ENCODE peak calls at places on chromosomes 1 and 21, in ten cellular contexts. One of them, this sample, is unnamed.

GRCh38 chr1:100253552-100253951 is 3.9 kb upstream of the DBT start:
- DNase-seq in small intestine: no peak
- DNase-seq in occipital lobe: no peak
- DNase-seq in skeletal muscle cell: no peak
- DNase-seq in GM04503: no peak
- DNase-seq in COR-L47: no peak
- DNase-seq in posterior cingulate gyrus: no peak
- DNase-seq in WTC11: no peak
- DNase-seq in testis: no peak
- DNase-seq in activated naive CD4-positive, alpha-beta T cell: no peak
- DNase-seq in this sample: no peak

GRCh38 chr21:46459356-46460112 is 843 bp downstream of the DIP2A start:
- DNase-seq in small intestine: peak; percentile 52
- DNase-seq in occipital lobe: peak; percentile 12
- DNase-seq in skeletal muscle cell: no peak
- DNase-seq in GM04503: no peak
- DNase-seq in COR-L47: no peak
- DNase-seq in posterior cingulate gyrus: peak; percentile 84
- DNase-seq in WTC11: peak; percentile 32
- DNase-seq in testis: peak; percentile 57
- DNase-seq in activated naive CD4-positive, alpha-beta T cell: peak; percentile 5
- DNase-seq in this sample: no peak

GRCh38 chr1:52662645-52663313 is 29.8 kb downstream of the SHISAL2A start:
- DNase-seq in small intestine: no peak
- DNase-seq in occipital lobe: no peak
- DNase-seq in skeletal muscle cell: no peak
- DNase-seq in GM04503: no peak
- DNase-seq in COR-L47: peak; percentile 58
- DNase-seq in posterior cingulate gyrus: no peak
- DNase-seq in WTC11: peak; percentile 72
- DNase-seq in testis: peak; percentile 41
- DNase-seq in activated naive CD4-positive, alpha-beta T cell: no peak
- DNase-seq in this sample: no peak

GRCh38 chr1:47325530-47325929 is 8.1 kb upstream of the CMPK1 start:
- DNase-seq in small intestine: peak; percentile 85
- DNase-seq in occipital lobe: no peak
- DNase-seq in skeletal muscle cell: no peak
- DNase-seq in GM04503: no peak
- DNase-seq in COR-L47: no peak
- DNase-seq in posterior cingulate gyrus: no peak
- DNase-seq in WTC11: no peak
- DNase-seq in testis: no peak
- DNase-seq in activated naive CD4-positive, alpha-beta T cell: no peak
- DNase-seq in this sample: no peak

GRCh38 chr21:29418813-29419212 is 120.1 kb downstream of the BACH1 start:
- DNase-seq in small intestine: no peak
- DNase-seq in occipital lobe: no peak
- DNase-seq in skeletal muscle cell: no peak
- DNase-seq in GM04503: no peak
- DNase-seq in COR-L47: no peak
- DNase-seq in posterior cingulate gyrus: no peak
- DNase-seq in WTC11: no peak
- DNase-seq in testis: no peak
- DNase-seq in activated naive CD4-positive, alpha-beta T cell: no peak
- DNase-seq in this sample: no peak

GRCh38 chr1:195591917-195592672 is 1016.1 kb downstream of the KCNT2 start:
- DNase-seq in small intestine: no peak
- DNase-seq in occipital lobe: no peak
- DNase-seq in skeletal muscle cell: peak; percentile 69
- DNase-seq in GM04503: peak; percentile 71
- DNase-seq in COR-L47: no peak
- DNase-seq in posterior cingulate gyrus: no peak
- DNase-seq in WTC11: no peak
- DNase-seq in testis: no peak
- DNase-seq in activated naive CD4-positive, alpha-beta T cell: no peak
- DNase-seq in this sample: no peak

GRCh38 chr1:43729816-43730463 is 22.6 kb downstream of the ST3GAL3 start:
- DNase-seq in small intestine: no peak
- DNase-seq in occipital lobe: no peak
- DNase-seq in skeletal muscle cell: no peak
- DNase-seq in GM04503: no peak
- DNase-seq in COR-L47: no peak
- DNase-seq in posterior cingulate gyrus: no peak
- DNase-seq in WTC11: no peak
- DNase-seq in testis: no peak
- DNase-seq in activated naive CD4-positive, alpha-beta T cell: no peak
- DNase-seq in this sample: no peak

GRCh38 chr1:231020139-231020601 is 19.9 kb downstream of the FAM89A start:
- DNase-seq in small intestine: no peak
- DNase-seq in occipital lobe: no peak
- DNase-seq in skeletal muscle cell: peak; percentile 18
- DNase-seq in GM04503: no peak
- DNase-seq in COR-L47: no peak
- DNase-seq in posterior cingulate gyrus: no peak
- DNase-seq in WTC11: no peak
- DNase-seq in testis: no peak
- DNase-seq in activated naive CD4-positive, alpha-beta T cell: no peak
- DNase-seq in this sample: no peak

GRCh38 chr1:176187001-176187400 is 20.1 kb downstream of the COP1 start:
- DNase-seq in small intestine: peak; percentile 21
- DNase-seq in occipital lobe: no peak
- DNase-seq in skeletal muscle cell: no peak
- DNase-seq in GM04503: no peak
- DNase-seq in COR-L47: no peak
- DNase-seq in posterior cingulate gyrus: no peak
- DNase-seq in WTC11: no peak
- DNase-seq in testis: no peak
- DNase-seq in activated naive CD4-positive, alpha-beta T cell: no peak
- DNase-seq in this sample: no peak

GRCh38 chr1:167630568-167631385 is 745 bp downstream of the RCSD1 start:
- DNase-seq in small intestine: no peak
- DNase-seq in occipital lobe: no peak
- DNase-seq in skeletal muscle cell: no peak
- DNase-seq in GM04503: no peak
- DNase-seq in COR-L47: no peak
- DNase-seq in posterior cingulate gyrus: no peak
- DNase-seq in WTC11: no peak
- DNase-seq in testis: no peak
- DNase-seq in activated naive CD4-positive, alpha-beta T cell: no peak
- DNase-seq in this sample: no peak

GRCh38 chr1:25486602-25487001 is 55.9 kb downstream of the MACO1 start:
- DNase-seq in small intestine: no peak
- DNase-seq in occipital lobe: no peak
- DNase-seq in skeletal muscle cell: no peak
- DNase-seq in GM04503: no peak
- DNase-seq in COR-L47: no peak
- DNase-seq in posterior cingulate gyrus: no peak
- DNase-seq in WTC11: no peak
- DNase-seq in testis: no peak
- DNase-seq in activated naive CD4-positive, alpha-beta T cell: no peak
- DNase-seq in this sample: no peak

GRCh38 chr1:113928950-113929749 is at the start of gene HIPK1:
- DNase-seq in small intestine: peak; percentile 93
- DNase-seq in occipital lobe: peak; percentile 92
- DNase-seq in skeletal muscle cell: peak; percentile 60
- DNase-seq in GM04503: peak; percentile 47
- DNase-seq in COR-L47: peak; percentile 83
- DNase-seq in posterior cingulate gyrus: peak; percentile 98
- DNase-seq in WTC11: peak; percentile 94
- DNase-seq in testis: peak; percentile 97
- DNase-seq in activated naive CD4-positive, alpha-beta T cell: peak; percentile 91
- DNase-seq in this sample: peak; percentile 86

GRCh38 chr1:156081174-156082110 is 823 bp downstream of the MEX3A start:
- DNase-seq in small intestine: no peak
- DNase-seq in occipital lobe: no peak
- DNase-seq in skeletal muscle cell: no peak
- DNase-seq in GM04503: no peak
- DNase-seq in COR-L47: no peak
- DNase-seq in posterior cingulate gyrus: no peak
- DNase-seq in WTC11: no peak
- DNase-seq in testis: no peak
- DNase-seq in activated naive CD4-positive, alpha-beta T cell: no peak
- DNase-seq in this sample: no peak

GRCh38 chr21:44919111-44919912 is 1.4 kb downstream of the ITGB2 start:
- DNase-seq in small intestine: no peak
- DNase-seq in occipital lobe: no peak
- DNase-seq in skeletal muscle cell: no peak
- DNase-seq in GM04503: no peak
- DNase-seq in COR-L47: no peak
- DNase-seq in posterior cingulate gyrus: peak; percentile 75
- DNase-seq in WTC11: no peak
- DNase-seq in testis: no peak
- DNase-seq in activated naive CD4-positive, alpha-beta T cell: no peak
- DNase-seq in this sample: no peak

GRCh38 chr21:42096593-42096992 is 25.5 kb downstream of the UMODL1 start:
- DNase-seq in small intestine: no peak
- DNase-seq in occipital lobe: peak; percentile 28
- DNase-seq in skeletal muscle cell: no peak
- DNase-seq in GM04503: no peak
- DNase-seq in COR-L47: no peak
- DNase-seq in posterior cingulate gyrus: peak; percentile 80
- DNase-seq in WTC11: no peak
- DNase-seq in testis: no peak
- DNase-seq in activated naive CD4-positive, alpha-beta T cell: no peak
- DNase-seq in this sample: no peak

GRCh38 chr1:238546118-238546517 is 655.4 kb upstream of the ZP4 start:
- DNase-seq in small intestine: no peak
- DNase-seq in occipital lobe: no peak
- DNase-seq in skeletal muscle cell: no peak
- DNase-seq in GM04503: no peak
- DNase-seq in COR-L47: no peak
- DNase-seq in posterior cingulate gyrus: no peak
- DNase-seq in WTC11: no peak
- DNase-seq in testis: no peak
- DNase-seq in activated naive CD4-positive, alpha-beta T cell: no peak
- DNase-seq in this sample: no peak

GRCh38 chr1:79264975-79265818 is 258.7 kb upstream of the ADGRL4 start:
- DNase-seq in small intestine: no peak
- DNase-seq in occipital lobe: no peak
- DNase-seq in skeletal muscle cell: no peak
- DNase-seq in GM04503: no peak
- DNase-seq in COR-L47: no peak
- DNase-seq in posterior cingulate gyrus: no peak
- DNase-seq in WTC11: no peak
- DNase-seq in testis: no peak
- DNase-seq in activated naive CD4-positive, alpha-beta T cell: no peak
- DNase-seq in this sample: no peak

GRCh38 chr1:5938068-5938740 is 54.0 kb downstream of the NPHP4 start:
- DNase-seq in small intestine: no peak
- DNase-seq in occipital lobe: no peak
- DNase-seq in skeletal muscle cell: peak; percentile 19
- DNase-seq in GM04503: peak; percentile 71
- DNase-seq in COR-L47: no peak
- DNase-seq in posterior cingulate gyrus: no peak
- DNase-seq in WTC11: no peak
- DNase-seq in testis: peak; percentile 5
- DNase-seq in activated naive CD4-positive, alpha-beta T cell: no peak
- DNase-seq in this sample: no peak

GRCh38 chr1:234659538-234659937 is 49.6 kb upstream of the IRF2BP2 start:
- DNase-seq in small intestine: peak; percentile 62
- DNase-seq in occipital lobe: no peak
- DNase-seq in skeletal muscle cell: peak; percentile 56
- DNase-seq in GM04503: no peak
- DNase-seq in COR-L47: no peak
- DNase-seq in posterior cingulate gyrus: no peak
- DNase-seq in WTC11: no peak
- DNase-seq in testis: peak; percentile 57
- DNase-seq in activated naive CD4-positive, alpha-beta T cell: no peak
- DNase-seq in this sample: no peak

GRCh38 chr1:84712288-84712874 is 22.1 kb upstream of the SSX2IP start:
- DNase-seq in small intestine: peak; percentile 15
- DNase-seq in occipital lobe: no peak
- DNase-seq in skeletal muscle cell: peak; percentile 55
- DNase-seq in GM04503: no peak
- DNase-seq in COR-L47: no peak
- DNase-seq in posterior cingulate gyrus: no peak
- DNase-seq in WTC11: no peak
- DNase-seq in testis: no peak
- DNase-seq in activated naive CD4-positive, alpha-beta T cell: no peak
- DNase-seq in this sample: no peak

GRCh38 chr1:14111121-14111520 is 411.1 kb downstream of the PRDM2 start:
- DNase-seq in small intestine: no peak
- DNase-seq in occipital lobe: no peak
- DNase-seq in skeletal muscle cell: no peak
- DNase-seq in GM04503: no peak
- DNase-seq in COR-L47: no peak
- DNase-seq in posterior cingulate gyrus: no peak
- DNase-seq in WTC11: no peak
- DNase-seq in testis: no peak
- DNase-seq in activated naive CD4-positive, alpha-beta T cell: no peak
- DNase-seq in this sample: no peak

This sample was measured in frontal cortex.